ENCODE peak calls at places on chromosomes 5 and 9, in six cellular contexts. A is stimulated activated CD4-positive, alpha-beta T cell treated with anti-CD3 and anti-CD28 coated beads, Interleukin-1b, Interleukin-23, amount 100 ng/mL, for 24 hours; R is SJCRH30; D is GM13976; G is neuronal stem cell; N is heart left ventricle. E is an unnamed sample.
A peak's percentile ranks its signal among the peaks of the same experiment; 100 is the strongest.

GRCh38 chr9:117266855-117267497 is 147.9 kb downstream of the ASTN2 start:
- DNase-seq in A (no peak), R (no peak), D (no peak), G (no peak), N (no peak), E (no peak)

GRCh38 chr9:128689820-128690683 is 1.0 kb downstream of the SET start:
- DNase-seq in A (no peak), R (peak; percentile 65), D (peak; percentile 83), G (peak; percentile 41), N (peak; percentile 54), E (peak; percentile 43)

GRCh38 chr9:82957526-82958379 is 105.2 kb downstream of the RASEF start:
- DNase-seq in A (no peak), R (peak; percentile 17), D (no peak), G (no peak), N (no peak), E (no peak)

GRCh38 chr5:171342362-171343111 is 33.5 kb downstream of the TLX3 start:
- DNase-seq in A (no peak), R (peak; percentile 86), D (peak; percentile 67), G (no peak), N (no peak), E (no peak)

GRCh38 chr9:111008148-111009075 is 29.9 kb downstream of the LPAR1 start:
- DNase-seq in A (no peak), R (no peak), D (no peak), G (no peak), N (no peak), E (no peak)

GRCh38 chr5:27561408-27561807 is 523.0 kb upstream of the CDH9 start:
- DNase-seq in A (no peak), R (no peak), D (no peak), G (no peak), N (no peak), E (no peak)

GRCh38 chr9:92299116-92299515 is 5.6 kb upstream of the IARS1 start:
- DNase-seq in A (no peak), R (no peak), D (no peak), G (no peak), N (no peak), E (no peak)

GRCh38 chr9:127968046-127968445 is 12.7 kb downstream of the EEIG1 start:
- DNase-seq in A (no peak), R (no peak), D (no peak), G (no peak), N (no peak), E (no peak)

GRCh38 chr5:148179234-148179824 is 11.0 kb downstream of the SPINK14 start:
- DNase-seq in A (no peak), R (peak; percentile 73), D (no peak), G (peak; percentile 26), N (no peak), E (no peak)

GRCh38 chr5:14148890-14149671 is 5.9 kb downstream of the TRIO start:
- DNase-seq in A (no peak), R (no peak), D (no peak), G (no peak), N (no peak), E (no peak)

GRCh38 chr9:71746023-71746752 is 22.1 kb downstream of the CEMIP2 start:
- DNase-seq in A (no peak), R (no peak), D (no peak), G (no peak), N (no peak), E (no peak)

GRCh38 chr5:98899456-98899855 is 29.4 kb downstream of the CHD1 start:
- DNase-seq in A (no peak), R (no peak), D (no peak), G (no peak), N (no peak), E (no peak)

GRCh38 chr9:122227576-122227903 is 1.2 kb downstream of the LHX6 start:
- DNase-seq in A (no peak), R (no peak), D (peak; percentile 30), G (no peak), N (no peak), E (no peak)

GRCh38 chr5:63125862-63126261 is 547.2 kb downstream of the LRRC70 start:
- DNase-seq in A (no peak), R (peak; percentile 31), D (no peak), G (no peak), N (no peak), E (no peak)

GRCh38 chr9:134544388-134545212 is 97.0 kb upstream of the COL5A1 start:
- DNase-seq in A (no peak), R (peak; percentile 66), D (no peak), G (peak; percentile 57), N (peak; percentile 50), E (no peak)

GRCh38 chr5:58628626-58629025 is 45.8 kb downstream of the RAB3C start:
- DNase-seq in A (no peak), R (no peak), D (no peak), G (no peak), N (no peak), E (no peak)

GRCh38 chr9:127555830-127556820 is 56.0 kb upstream of the STXBP1 start:
- DNase-seq in A (no peak), R (peak; percentile 78), D (no peak), G (no peak), N (peak; percentile 51), E (no peak)

GRCh38 chr5:124867064-124867707 is 120.7 kb upstream of the ZNF608 start:
- DNase-seq in A (no peak), R (no peak), D (no peak), G (no peak), N (no peak), E (no peak)

GRCh38 chr5:132417010-132417439 is 47.5 kb downstream of the SLC22A5 start:
- DNase-seq in A (no peak), R (no peak), D (no peak), G (no peak), N (peak; percentile 49), E (no peak)

E was measured in occipital lobe.